ENCODE peak calls at places on chromosome 17, in ten cellular contexts. O is lower lobe of right lung, T is dorsolateral prefrontal cortex, X is transverse colon, H is nephron progenitor cell, K is BJ, C is suprapubic skin, E is AG09319, W is heart right ventricle, M is breast epithelium. Q is an unnamed sample.

GRCh38 chr17:1469231-1469852 is 13.3 kb upstream of the CRK start:
- DNase-seq in O (no peak), T (no peak), X (no peak), H (no peak), K (no peak), C (no peak), E (no peak), W (no peak), M (no peak), Q (no peak)

GRCh38 chr17:39676198-39676819 is 8.1 kb downstream of the PNMT start:
- DNase-seq in O (peak), T (peak), X (peak), H (no peak), K (no peak), C (peak), E (no peak), W (peak), M (peak), Q (no peak)

GRCh38 chr17:21249086-21249795 is 4.0 kb downstream of the NATD1 start:
- DNase-seq in O (no peak), T (no peak), X (no peak), H (no peak), K (no peak), C (no peak), E (no peak), W (no peak), M (no peak), Q (no peak)

GRCh38 chr17:14750866-14751265 is 450.0 kb downstream of the HS3ST3B1 start:
- DNase-seq in O (no peak), T (no peak), X (no peak), H (no peak), K (no peak), C (no peak), E (no peak), W (no peak), M (no peak), Q (no peak)

GRCh38 chr17:77810536-77810935 is 148.0 kb upstream of the TNRC6C start:
- DNase-seq in O (peak), T (no peak), X (peak), H (no peak), K (no peak), C (peak), E (peak), W (peak), M (no peak), Q (no peak)

GRCh38 chr17:82098169-82098938 is at the start of gene FASN:
- DNase-seq in O (peak), T (peak), X (peak), H (peak), K (peak), C (peak), E (peak), W (peak), M (peak), Q (peak)

GRCh38 chr17:75908201-75908600 is 3.5 kb upstream of the MRPL38 start:
- DNase-seq in O (peak), T (no peak), X (peak), H (no peak), K (no peak), C (no peak), E (no peak), W (peak), M (no peak), Q (no peak)

GRCh38 chr17:40333781-40334453 is 24.9 kb downstream of the RARA start:
- DNase-seq in O (peak), T (no peak), X (no peak), H (no peak), K (no peak), C (no peak), E (no peak), W (peak), M (no peak), Q (no peak)

GRCh38 chr17:1108810-1109605 is 70.8 kb downstream of the ABR start:
- DNase-seq in O (peak), T (peak), X (peak), H (peak), K (no peak), C (no peak), E (no peak), W (peak), M (no peak), Q (no peak)

GRCh38 chr17:76027159-76027839 is at the start of gene EVPL:
- DNase-seq in O (peak), T (no peak), X (peak), H (no peak), K (no peak), C (peak), E (no peak), W (no peak), M (peak), Q (no peak)

GRCh38 chr17:50045154-50045553 is 10.8 kb upstream of the ITGA3 start:
- DNase-seq in O (no peak), T (no peak), X (no peak), H (no peak), K (no peak), C (peak), E (no peak), W (no peak), M (no peak), Q (no peak)

GRCh38 chr17:61986898-61987297 is 59.1 kb upstream of the INTS2 start:
- DNase-seq in O (no peak), T (no peak), X (no peak), H (no peak), K (no peak), C (no peak), E (no peak), W (no peak), M (no peak), Q (no peak)

GRCh38 chr17:5610956-5611355 is 26.6 kb upstream of the NLRP1 start:
- DNase-seq in O (no peak), T (no peak), X (no peak), H (no peak), K (no peak), C (no peak), E (no peak), W (peak), M (no peak), Q (no peak)

GRCh38 chr17:67779098-67779672 is 46.1 kb upstream of the BPTF start:
- DNase-seq in O (no peak), T (no peak), X (peak), H (peak), K (peak), C (no peak), E (no peak), W (peak), M (peak), Q (no peak)

GRCh38 chr17:64698725-64699124 is 36.6 kb upstream of the SMURF2 start:
- DNase-seq in O (no peak), T (no peak), X (no peak), H (no peak), K (no peak), C (no peak), E (no peak), W (no peak), M (no peak), Q (no peak)

DNA sequence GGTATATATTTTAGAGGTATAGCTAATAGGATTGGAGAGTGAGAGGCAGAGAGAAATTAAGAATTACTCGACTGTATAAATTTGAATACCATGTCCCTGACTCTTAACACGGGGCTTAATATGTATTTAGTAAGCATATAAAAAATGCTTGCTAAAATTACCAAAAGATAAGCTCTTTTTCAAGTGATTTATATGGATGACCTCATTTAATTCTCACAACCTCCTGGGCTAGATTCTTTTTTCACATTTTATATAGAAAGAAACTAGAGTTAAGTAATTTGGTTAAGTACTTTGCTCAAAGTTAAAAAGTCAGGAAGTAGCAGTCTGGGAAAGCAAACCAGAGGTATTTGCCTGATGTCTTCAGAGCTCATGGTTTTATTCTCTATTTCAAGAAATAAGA is 963.5 kb upstream of the SOX9 start:
- DNase-seq in O (no peak), T (no peak), X (no peak), H (no peak), K (no peak), C (no peak), E (no peak), W (no peak), M (no peak), Q (no peak)
- TF ChIP-seq CTCF in O (no peak), T (no peak), X (no peak), H (no peak), K (no peak), C (no peak), E (no peak), W (no peak), M (no peak), Q (no peak)

DNA sequence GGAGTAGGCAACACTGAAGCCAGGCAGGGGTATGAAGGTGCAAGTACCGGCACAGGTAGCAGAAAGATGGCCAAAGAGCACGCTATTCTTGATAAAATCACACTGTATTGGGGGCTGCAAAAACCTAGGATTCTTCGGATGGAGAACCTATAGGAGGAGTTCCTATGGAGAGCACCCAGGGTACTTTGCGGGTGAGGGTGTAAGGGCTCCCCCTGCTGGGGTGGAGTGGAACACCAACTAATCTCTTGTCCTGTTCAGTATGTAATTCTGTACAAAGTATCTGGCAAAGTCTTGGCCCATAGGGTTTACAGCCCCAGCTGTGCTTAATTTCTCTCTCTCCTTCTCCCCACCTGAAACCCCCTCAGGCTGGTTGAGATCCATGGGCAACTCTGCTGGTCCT is 393.1 kb upstream of the ASIC2 start:
- DNase-seq in O (no peak), T (no peak), X (no peak), H (peak), K (no peak), C (no peak), E (no peak), W (no peak), M (no peak), Q (no peak)
- TF ChIP-seq CTCF in O (peak), T (peak), X (no peak), H (peak), K (peak), C (no peak), E (peak), W (peak), M (no peak), Q (no peak)

DNA sequence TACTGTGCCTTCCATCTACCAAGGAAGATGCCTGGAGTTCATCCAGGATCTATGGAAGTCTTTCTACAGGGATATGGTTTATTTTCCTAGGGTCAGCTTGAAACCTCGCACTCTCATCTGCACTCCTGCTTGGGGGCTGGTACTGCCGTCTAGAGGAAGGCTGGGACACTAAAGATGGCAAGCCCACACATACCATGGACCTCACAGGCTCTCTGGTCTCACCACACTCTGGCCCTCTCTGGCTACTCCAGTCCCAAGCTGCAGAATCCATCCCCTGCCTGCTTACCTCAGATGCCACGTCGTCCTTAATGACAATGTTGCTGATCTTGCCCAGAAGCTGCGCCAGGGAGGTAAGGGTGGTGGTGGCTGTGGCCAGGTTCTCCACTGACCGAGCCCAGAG is 2.1 kb upstream of the UNC119 start:
- DNase-seq in O (no peak), T (no peak), X (no peak), H (no peak), K (no peak), C (no peak), E (no peak), W (no peak), M (no peak), Q (no peak)
- TF ChIP-seq CTCF in O (no peak), T (no peak), X (no peak), H (no peak), K (peak), C (no peak), E (no peak), W (no peak), M (no peak), Q (no peak)

DNA sequence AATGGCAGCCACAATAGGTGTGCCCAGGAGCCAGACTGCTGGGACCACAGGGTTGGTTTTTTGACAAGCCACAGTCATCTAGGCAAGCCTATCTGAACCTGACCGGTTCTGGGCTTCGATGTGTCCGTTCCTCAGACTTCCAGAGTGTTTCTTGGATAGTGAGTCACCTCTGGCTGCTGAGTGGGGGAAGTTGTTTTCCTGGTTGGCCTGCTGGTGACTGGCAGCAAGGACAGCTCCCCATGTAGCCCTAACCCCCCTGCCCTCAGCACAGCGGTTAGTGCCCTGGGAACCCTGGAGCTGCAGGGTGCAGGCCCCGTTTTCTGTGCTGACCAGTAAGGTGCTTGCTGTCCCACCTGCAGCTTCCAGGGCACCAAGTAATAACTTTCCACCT is 65.5 kb downstream of the PLD6 start:
- DNase-seq in O (no peak), T (no peak), X (no peak), H (no peak), K (peak), C (no peak), E (no peak), W (no peak), M (no peak), Q (no peak)
- TF ChIP-seq CTCF in O (no peak), T (no peak), X (no peak), H (no peak), K (peak), C (no peak), E (peak), W (no peak), M (no peak), Q (no peak)